ENCODE peak calls at places on chromosome 2, in four cellular contexts. Q is psoas muscle, S is H4, N is HuH-7.5. H is an unnamed sample.

GRCh38 chr2:241903121-241904010 is 33.8 kb downstream of the RTP5 start:
- DNase-seq in Q (no peak), S (no peak), N (no peak), H (no peak)

GRCh38 chr2:238853724-238854123 is 5.8 kb downstream of the TWIST2 start:
- DNase-seq in Q (no peak), S (no peak), N (no peak), H (no peak)

GRCh38 chr2:64945973-64946736 is 43.0 kb upstream of the SLC1A4 start:
- DNase-seq in Q (peak; percentile 19), S (no peak), N (no peak), H (no peak)

GRCh38 chr2:129756276-129756675 is 223.2 kb upstream of the RAB6C start:
- DNase-seq in Q (no peak), S (no peak), N (no peak), H (no peak)

GRCh38 chr2:12416600-12416999 is 300.1 kb upstream of the TRIB2 start:
- DNase-seq in Q (peak; percentile 32), S (peak; percentile 13), N (no peak), H (no peak)

GRCh38 chr2:112829931-112830330 is 6.6 kb downstream of the IL1B start:
- DNase-seq in Q (no peak), S (no peak), N (no peak), H (no peak)

GRCh38 chr2:20513946-20514345 is 67.1 kb downstream of the RHOB start:
- DNase-seq in Q (no peak), S (no peak), N (no peak), H (no peak)

GRCh38 chr2:152542995-152543481 is 174.2 kb downstream of the PRPF40A start:
- DNase-seq in Q (no peak), S (peak; percentile 76), N (no peak), H (no peak)

GRCh38 chr2:224778474-224778877 is 62.3 kb upstream of the CCDC195 start:
- DNase-seq in Q (no peak), S (peak; percentile 26), N (peak; percentile 23), H (no peak)

GRCh38 chr2:72118951-72119350 is 28.7 kb downstream of the CYP26B1 start:
- DNase-seq in Q (no peak), S (no peak), N (no peak), H (no peak)

GRCh38 chr2:119826370-119826961 is 66.7 kb downstream of the PTPN4 start:
- DNase-seq in Q (no peak), S (peak; percentile 45), N (peak; percentile 32), H (no peak)